ENCODE peak calls at places on chromosomes 11 and 22, in nine cellular contexts. I is thyroid gland, E is Peyer's patch, Z is colonic mucosa, H is upper lobe of right lung, Y is tibial nerve, D is transverse colon, K is osteoblast, M is DND-41. F is an unnamed sample.

GRCh38 chr22:36374603-36375024 is 13.2 kb downstream of the MYH9 start:
- DNase-seq in I (no peak), E (no peak), Z (no peak), H (no peak), Y (no peak), D (peak; percentile 66), K (peak; percentile 94), M (no peak), F (no peak)

GRCh38 chr22:33985506-33985905 is 65.2 kb upstream of the LARGE1 start:
- DNase-seq in I (no peak), E (no peak), Z (no peak), H (no peak), Y (no peak), D (no peak), K (no peak), M (no peak), F (no peak)

GRCh38 chr11:70853103-70853830 is 399.1 kb downstream of the SHANK2 start:
- DNase-seq in I (peak; percentile 93), E (no peak), Z (no peak), H (no peak), Y (no peak), D (no peak), K (no peak), M (no peak), F (no peak)

GRCh38 chr11:89625171-89625570 is 84.9 kb upstream of the TRIM77 start:
- DNase-seq in I (no peak), E (no peak), Z (no peak), H (no peak), Y (no peak), D (no peak), K (no peak), M (no peak), F (no peak)

GRCh38 chr11:4072668-4073285 is 21.8 kb upstream of the RRM1 start:
- DNase-seq in I (peak; percentile 47), E (peak; percentile 54), Z (peak; percentile 72), H (no peak), Y (no peak), D (peak; percentile 57), K (no peak), M (peak; percentile 69), F (peak; percentile 74)

GRCh38 chr22:44698531-44699421 is 3.2 kb upstream of the PRR5 start:
- DNase-seq in I (no peak), E (no peak), Z (no peak), H (no peak), Y (peak; percentile 26), D (no peak), K (peak; percentile 98), M (no peak), F (no peak)

GRCh38 chr11:9153651-9154050 is 62.3 kb upstream of the SCUBE2 start:
- DNase-seq in I (no peak), E (no peak), Z (no peak), H (no peak), Y (no peak), D (no peak), K (no peak), M (no peak), F (no peak)

GRCh38 chr22:22720724-22721261 is 76.4 kb downstream of the GGTLC2 start:
- DNase-seq in I (no peak), E (peak; percentile 64), Z (no peak), H (no peak), Y (no peak), D (peak; percentile 46), K (no peak), M (no peak), F (no peak)

GRCh38 chr11:65014146-65014960 is at the start of gene ARL2:
- DNase-seq in I (no peak), E (peak; percentile 51), Z (no peak), H (peak; percentile 91), Y (no peak), D (no peak), K (peak; percentile 99), M (peak; percentile 39), F (no peak)

GRCh38 chr11:45648931-45649330 is 16.5 kb downstream of the CHST1 start:
- DNase-seq in I (no peak), E (no peak), Z (no peak), H (no peak), Y (no peak), D (no peak), K (peak; percentile 65), M (no peak), F (no peak)

GRCh38 chr11:74815966-74816365 is 67.3 kb downstream of the RNF169 start:
- DNase-seq in I (no peak), E (no peak), Z (no peak), H (no peak), Y (no peak), D (no peak), K (no peak), M (no peak), F (no peak)

GRCh38 chr22:50209893-50210292 is 9.1 kb downstream of the SELENOO start:
- DNase-seq in I (peak; percentile 69), E (peak; percentile 72), Z (peak; percentile 70), H (peak; percentile 81), Y (no peak), D (peak; percentile 68), K (peak; percentile 99), M (peak; percentile 71), F (peak; percentile 66)

GRCh38 chr11:128687321-128687720 is 6.6 kb upstream of the FLI1 start:
- DNase-seq in I (peak; percentile 29), E (no peak), Z (peak; percentile 46), H (peak; percentile 74), Y (no peak), D (peak; percentile 52), K (peak; percentile 86), M (no peak), F (no peak)
- H3K4me1 ChIP-seq in I (peaks cover 44% of the 10 kb centered on the region), E (peaks cover 39% of the 10 kb centered on the region), Z (peaks cover 7% of the 10 kb centered on the region), H (peaks cover 45% of the 10 kb centered on the region), Y (peaks cover 66% of the 10 kb centered on the region), D (peaks cover 9% of the 10 kb centered on the region), K (peaks cover 25% of the 10 kb centered on the region), M (peaks cover 7% of the 10 kb centered on the region), F (peaks cover 37% of the 10 kb centered on the region)

GRCh38 chr11:120455487-120455886 is 56.1 kb upstream of the GRIK4 start:
- DNase-seq in I (no peak), E (no peak), Z (no peak), H (no peak), Y (no peak), D (no peak), K (no peak), M (no peak), F (no peak)
- H3K36me3 ChIP-seq in I (peaks cover 55% of the 10 kb centered on the region), E (no peaks in the 10 kb centered on the region), Z (peaks cover 8% of the 10 kb centered on the region), H (peaks cover 86% of the 10 kb centered on the region), Y (peaks cover 9% of the 10 kb centered on the region), D (peaks cover 72% of the 10 kb centered on the region), K (peaks cover 88% of the 10 kb centered on the region), M (no peaks in the 10 kb centered on the region), F (no peaks in the 10 kb centered on the region)

GRCh38 chr11:134046681-134047449 is 22.0 kb upstream of the JAM3 start:
- DNase-seq in I (no peak), E (no peak), Z (no peak), H (peak; percentile 45), Y (no peak), D (no peak), K (peak; percentile 52), M (no peak), F (no peak)

GRCh38 chr11:134043821-134044420 is 25.0 kb upstream of the JAM3 start:
- DNase-seq in I (no peak), E (no peak), Z (no peak), H (peak; percentile 42), Y (no peak), D (no peak), K (no peak), M (no peak), F (no peak)

GRCh38 chr11:134045799-134046635 is 22.9 kb upstream of the JAM3 start:
- DNase-seq in I (no peak), E (no peak), Z (no peak), H (peak; percentile 53), Y (no peak), D (no peak), K (peak; percentile 73), M (no peak), F (no peak)

GRCh38 chr11:134041791-134042696 is 26.8 kb upstream of the JAM3 start:
- DNase-seq in I (no peak), E (no peak), Z (no peak), H (no peak), Y (no peak), D (no peak), K (no peak), M (no peak), F (no peak)

DNA sequence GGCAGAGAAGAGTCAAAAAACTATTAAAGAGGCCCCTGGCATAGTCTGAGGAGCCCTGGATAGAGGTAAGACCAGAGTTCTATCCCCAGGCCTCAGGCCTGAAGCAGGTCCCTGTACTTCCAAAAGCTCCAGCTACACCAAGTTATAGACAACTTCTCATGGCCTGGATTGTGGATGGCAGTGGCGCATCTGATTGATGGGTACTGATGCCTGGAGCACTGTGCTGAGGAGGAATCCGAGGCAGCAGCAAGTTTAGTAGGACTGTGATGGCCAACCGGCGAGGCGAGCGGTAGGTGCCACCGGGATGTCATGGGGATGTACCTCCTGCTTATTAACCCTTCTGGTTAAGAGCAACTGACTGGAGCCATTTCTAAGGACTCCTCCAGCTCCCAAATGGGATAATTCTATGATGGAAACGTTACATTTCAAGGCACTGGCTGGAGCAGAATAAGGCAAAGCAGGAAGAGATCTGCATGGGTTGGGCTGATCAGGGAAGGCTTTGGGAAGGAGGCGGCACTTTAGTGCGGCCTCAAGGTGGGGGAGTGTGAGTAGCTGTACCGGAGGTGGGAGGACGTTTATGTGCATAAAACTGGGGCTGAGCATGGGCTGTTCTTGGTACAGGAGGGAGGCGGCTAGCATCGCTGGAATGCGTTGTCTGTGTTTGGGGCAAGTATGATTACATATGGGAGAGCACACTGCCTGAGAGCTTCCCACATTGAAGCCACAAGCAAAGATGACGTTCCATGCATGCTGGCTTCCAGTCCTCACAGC is 24.2 kb upstream of the JAM3 start:
- DNase-seq in I (no peak), E (no peak), Z (no peak), H (peak; percentile 39), Y (no peak), D (no peak), K (peak; percentile 13), M (no peak), F (no peak)
- H3K4me1 ChIP-seq in I (no peaks in the 10 kb centered on the region), E (peaks cover 5% of the 10 kb centered on the region), Z (no peaks in the 10 kb centered on the region), H (no peaks in the 10 kb centered on the region), Y (peaks cover 28% of the 10 kb centered on the region), D (peaks cover 15% of the 10 kb centered on the region), K (peaks cover 14% of the 10 kb centered on the region), M (no peaks in the 10 kb centered on the region), F (no peaks in the 10 kb centered on the region)

GRCh38 chr22:21591695-21592094 is 24.2 kb downstream of the UBE2L3 start:
- DNase-seq in I (peak; percentile 73), E (no peak), Z (no peak), H (peak; percentile 78), Y (no peak), D (no peak), K (no peak), M (no peak), F (no peak)
- H3K36me3 ChIP-seq in I (peaks cover 22% of the 10 kb centered on the region), E (no peaks in the 10 kb centered on the region), Z (peaks cover 18% of the 10 kb centered on the region), H (peaks cover 39% of the 10 kb centered on the region), Y (peaks cover 3% of the 10 kb centered on the region), D (peaks cover 27% of the 10 kb centered on the region), K (peaks cover 39% of the 10 kb centered on the region), M (peaks cover 67% of the 10 kb centered on the region), F (peaks cover 29% of the 10 kb centered on the region)

GRCh38 chr11:128563942-128564641 is 23.3 kb downstream of the ETS1 start:
- DNase-seq in I (no peak), E (peak; percentile 27), Z (peak; percentile 54), H (no peak), Y (no peak), D (no peak), K (no peak), M (no peak), F (no peak)
- H3K4me1 ChIP-seq in I (no peaks in the 10 kb centered on the region), E (no peaks in the 10 kb centered on the region), Z (peaks cover 7% of the 10 kb centered on the region), H (peaks cover 6% of the 10 kb centered on the region), Y (peaks cover 6% of the 10 kb centered on the region), D (no peaks in the 10 kb centered on the region), K (no peaks in the 10 kb centered on the region), M (peaks cover 14% of the 10 kb centered on the region), F (peaks cover 19% of the 10 kb centered on the region)

F was measured in CD4-positive, alpha-beta memory T cell.